ENCODE peak calls at places on chromosomes 16 and 17, in five cellular contexts. Q is B cell, E is foreskin fibroblast, X is cardiac fibroblast, J is uterus. V is an unnamed sample.
A peak's percentile ranks its signal among the peaks of the same experiment; 100 is the strongest.

GRCh38 chr17:39174907-39175694 is 9.1 kb upstream of the ARL5C start:
- DNase-seq in Q (peak; percentile 86), E (no peak), X (peak; percentile 72), J (peak; percentile 76), V (peak; percentile 96)

GRCh38 chr16:16120382-16121184 is 102.7 kb downstream of the ABCC6 start:
- DNase-seq in Q (no peak), E (peak; percentile 13), X (peak; percentile 26), J (no peak), V (no peak)

GRCh38 chr16:12569061-12569460 is 234.6 kb downstream of the CPPED1 start:
- DNase-seq in Q (no peak), E (no peak), X (no peak), J (no peak), V (no peak)

GRCh38 chr16:8581923-8582580 is 8.3 kb downstream of the TMEM114 start:
- DNase-seq in Q (no peak), E (no peak), X (no peak), J (no peak), V (no peak)

GRCh38 chr16:29992371-29992967 is 2.9 kb downstream of the HIRIP3 start:
- DNase-seq in Q (no peak), E (no peak), X (peak; percentile 64), J (no peak), V (no peak)

GRCh38 chr16:65070831-65071230 is 51.0 kb downstream of the CDH11 start:
- DNase-seq in Q (no peak), E (peak; percentile 97), X (peak; percentile 95), J (peak; percentile 69), V (no peak)

GRCh38 chr17:81429813-81430510 is 34.7 kb downstream of the BAHCC1 start:
- DNase-seq in Q (peak; percentile 28), E (no peak), X (peak; percentile 72), J (peak; percentile 64), V (no peak)

GRCh38 chr17:78826426-78826825 is 14.2 kb downstream of the USP36 start:
- DNase-seq in Q (no peak), E (no peak), X (no peak), J (no peak), V (no peak)

GRCh38 chr17:43645765-43646481 is 15.8 kb downstream of the MEOX1 start:
- DNase-seq in Q (peak; percentile 19), E (no peak), X (peak; percentile 85), J (peak; percentile 72), V (no peak)

GRCh38 chr16:4064950-4065352 is 51.3 kb downstream of the ADCY9 start:
- DNase-seq in Q (peak; percentile 27), E (no peak), X (no peak), J (no peak), V (no peak)

GRCh38 chr17:1485748-1486376 is 6.6 kb downstream of the MYO1C start:
- DNase-seq in Q (peak; percentile 77), E (peak; percentile 60), X (peak; percentile 71), J (peak; percentile 75), V (no peak)

GRCh38 chr17:1484060-1484535 is 8.4 kb downstream of the MYO1C start:
- DNase-seq in Q (no peak), E (no peak), X (no peak), J (no peak), V (no peak)

GRCh38 chr17:1485311-1485747 is 7.2 kb downstream of the MYO1C start:
- DNase-seq in Q (peak; percentile 76), E (no peak), X (peak; percentile 39), J (peak; percentile 64), V (no peak)

GRCh38 chr17:1482686-1483445 is 9.6 kb downstream of the MYO1C start:
- DNase-seq in Q (no peak), E (no peak), X (no peak), J (no peak), V (no peak)

GRCh38 chr17:1484586-1485310 is 7.7 kb downstream of the MYO1C start:
- DNase-seq in Q (peak; percentile 91), E (peak; percentile 25), X (peak; percentile 58), J (peak; percentile 71), V (peak; percentile 59)
- TF ChIP-seq CTCF in Q (peak; percentile 49), E (no peak), X (peak; percentile 26), J (no peak), V (no peak)

GRCh38 chr17:45948498-45948880 is 50.6 kb upstream of the STH start:
- DNase-seq in Q (no peak), E (no peak), X (peak; percentile 2), J (no peak), V (no peak)

GRCh38 chr17:45949755-45950320 is 49.2 kb upstream of the STH start:
- DNase-seq in Q (no peak), E (no peak), X (no peak), J (no peak), V (no peak)

GRCh38 chr17:45950888-45951287 is 48.2 kb upstream of the STH start:
- DNase-seq in Q (no peak), E (no peak), X (no peak), J (no peak), V (no peak)

GRCh38 chr17:45946841-45947256 is 52.2 kb upstream of the STH start:
- DNase-seq in Q (no peak), E (no peak), X (peak; percentile 70), J (no peak), V (no peak)

GRCh38 chr17:45948881-45949624 is 50.0 kb upstream of the STH start:
- DNase-seq in Q (peak; percentile 70), E (peak; percentile 41), X (peak; percentile 67), J (peak; percentile 77), V (peak; percentile 77)
- TF ChIP-seq CTCF in Q (peak; percentile 78), E (peak; percentile 82), X (peak; percentile 64), J (peak; percentile 84), V (peak; percentile 73)

DNA sequence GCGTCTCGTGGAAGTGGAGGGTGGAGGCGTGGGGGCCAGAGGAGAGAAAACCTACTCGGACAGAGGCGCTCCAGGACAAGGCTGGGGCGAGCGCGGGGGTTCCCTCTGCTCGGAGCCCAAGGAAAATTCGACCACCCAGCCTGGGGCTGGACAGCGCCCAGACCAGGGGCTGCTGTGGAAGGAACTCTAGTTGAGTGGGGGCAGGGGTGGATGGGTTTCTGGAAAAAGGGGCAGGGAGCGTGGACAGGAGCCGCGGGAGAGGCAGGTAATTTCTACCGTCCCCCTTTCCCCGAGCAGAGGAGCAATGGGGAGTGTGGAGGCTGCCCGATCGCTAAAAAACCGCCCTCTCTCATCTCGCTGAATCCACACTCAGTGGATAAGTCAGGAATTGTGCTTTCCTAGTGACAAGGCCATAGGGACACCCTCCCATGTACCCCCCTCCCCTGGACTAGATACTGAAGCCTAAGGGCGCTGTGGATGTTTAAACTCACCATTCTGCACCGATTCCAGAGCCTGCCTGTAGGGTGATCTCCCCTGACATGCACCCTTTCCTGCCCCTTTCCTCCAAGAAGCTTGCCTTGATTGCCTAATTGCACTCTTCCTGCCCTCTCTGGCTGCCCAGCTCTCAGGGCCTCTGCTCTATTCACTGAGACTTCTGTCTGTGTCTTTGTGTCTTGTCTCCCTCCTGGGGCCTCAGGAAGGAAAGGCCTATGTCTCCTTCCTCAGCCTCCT is 90.7 kb upstream of the TMEM97 start:
- DNase-seq in Q (no peak), E (no peak), X (no peak), J (no peak), V (no peak)
- TF ChIP-seq CTCF in Q (no peak), E (peak; percentile 8), X (peak; percentile 29), J (no peak), V (no peak)

GRCh38 chr16:49287572-49287971 is 5.9 kb upstream of the CBLN1 start:
- DNase-seq in Q (no peak), E (no peak), X (no peak), J (no peak), V (no peak)
- TF ChIP-seq CTCF in Q (no peak), E (no peak), X (no peak), J (no peak), V (no peak)